ENCODE peak calls at places on chromosomes 7 and 10, in eight cellular contexts. E, H, N, V, X, T, Z and W are unnamed samples.

GRCh38 chr10:123995082-123995460 is 98.3 kb downstream of the CHST15 start:
- DNase-seq in E (peak; percentile 60), H (peak; percentile 17), N (no peak), V (no peak), X (peak; percentile 50), T (no peak), Z (no peak), W (no peak)

GRCh38 chr7:33692956-33693355 is 212.4 kb upstream of the BMPER start:
- DNase-seq in E (peak; percentile 80), H (no peak), N (no peak), V (peak; percentile 6), X (no peak), T (no peak), Z (no peak), W (peak; percentile 68)

GRCh38 chr10:926075-926698 is 5.3 kb downstream of the LARP4B start:
- DNase-seq in E (no peak), H (peak; percentile 69), N (peak; percentile 56), V (no peak), X (no peak), T (no peak), Z (no peak), W (no peak)

GRCh38 chr7:111820117-111820516 is 257.8 kb upstream of the IMMP2L start:
- DNase-seq in E (no peak), H (no peak), N (no peak), V (no peak), X (no peak), T (no peak), Z (no peak), W (no peak)

GRCh38 chr10:99996934-99997648 is 12.7 kb downstream of the DNMBP start:
- DNase-seq in E (peak; percentile 78), H (peak; percentile 50), N (no peak), V (no peak), X (no peak), T (no peak), Z (peak; percentile 23), W (peak; percentile 62)

GRCh38 chr10:11300071-11300470 is 282.4 kb downstream of the CELF2 start:
- DNase-seq in E (no peak), H (no peak), N (no peak), V (no peak), X (no peak), T (no peak), Z (no peak), W (no peak)

GRCh38 chr7:132145466-132145865 is 430.8 kb downstream of the PLXNA4 start:
- DNase-seq in E (peak; percentile 76), H (peak; percentile 7), N (no peak), V (peak; percentile 92), X (peak; percentile 74), T (no peak), Z (peak; percentile 20), W (peak; percentile 91)

GRCh38 chr7:9939171-9939570 is 1034.5 kb upstream of the PHF14 start:
- DNase-seq in E (no peak), H (no peak), N (no peak), V (no peak), X (no peak), T (no peak), Z (no peak), W (peak; percentile 17)

GRCh38 chr7:75054744-75055527 is 18.7 kb downstream of the RCC1L start:
- DNase-seq in E (peak; percentile 91), H (no peak), N (no peak), V (peak; percentile 39), X (no peak), T (no peak), Z (peak; percentile 71), W (peak; percentile 95)

GRCh38 chr7:132618956-132619305 is 42.7 kb upstream of the PLXNA4 start:
- DNase-seq in E (peak; percentile 24), H (no peak), N (no peak), V (no peak), X (no peak), T (no peak), Z (no peak), W (peak; percentile 50)

GRCh38 chr7:131431289-131431688 is 103.6 kb downstream of the MKLN1 start:
- DNase-seq in E (peak; percentile 76), H (peak; percentile 16), N (peak; percentile 10), V (peak; percentile 96), X (peak; percentile 5), T (no peak), Z (peak; percentile 44), W (peak; percentile 77)

GRCh38 chr7:32415936-32416335 is 74.2 kb downstream of the LSM5 start:
- DNase-seq in E (no peak), H (no peak), N (no peak), V (peak; percentile 64), X (no peak), T (no peak), Z (no peak), W (no peak)

GRCh38 chr7:36281945-36282727 is 107.5 kb upstream of the ANLN start:
- DNase-seq in E (peak; percentile 28), H (no peak), N (no peak), V (no peak), X (no peak), T (no peak), Z (no peak), W (peak; percentile 27)

GRCh38 chr10:42962902-42963231 is 114.0 kb upstream of the RET start:
- DNase-seq in E (no peak), H (no peak), N (peak; percentile 3), V (no peak), X (no peak), T (peak; percentile 7), Z (no peak), W (no peak)

GRCh38 chr7:50693475-50693874 is 89.2 kb downstream of the GRB10 start:
- DNase-seq in E (no peak), H (no peak), N (no peak), V (no peak), X (no peak), T (no peak), Z (no peak), W (peak; percentile 28)

GRCh38 chr7:50069613-50070012 is 23.4 kb downstream of the ZPBP start:
- DNase-seq in E (no peak), H (peak; percentile 28), N (no peak), V (peak; percentile 50), X (no peak), T (peak; percentile 32), Z (no peak), W (peak; percentile 31)

GRCh38 chr10:52308251-52309031 is 5.6 kb upstream of the DKK1 start:
- DNase-seq in E (peak; percentile 77), H (peak; percentile 44), N (peak; percentile 40), V (peak; percentile 45), X (peak; percentile 80), T (peak; percentile 47), Z (peak; percentile 36), W (peak; percentile 82)

GRCh38 chr10:8981277-8981676 is 926.8 kb downstream of the GATA3 start:
- DNase-seq in E (no peak), H (no peak), N (no peak), V (no peak), X (no peak), T (no peak), Z (no peak), W (no peak)

GRCh38 chr7:158377800-158378623 is 209.6 kb downstream of the PTPRN2 start:
- DNase-seq in E (no peak), H (peak; percentile 38), N (no peak), V (no peak), X (no peak), T (no peak), Z (no peak), W (no peak)

GRCh38 chr10:93071674-93072224 is 1.9 kb upstream of the CYP26A1 start:
- DNase-seq in E (no peak), H (peak; percentile 45), N (peak; percentile 29), V (no peak), X (peak; percentile 43), T (peak; percentile 89), Z (no peak), W (no peak)

GRCh38 chr7:31788445-31788844 is 101.4 kb downstream of the PPP1R17 start:
- DNase-seq in E (no peak), H (no peak), N (no peak), V (peak; percentile 3), X (no peak), T (no peak), Z (no peak), W (peak; percentile 63)

GRCh38 chr10:28914721-28915120 is 237.4 kb downstream of the BAMBI start:
- DNase-seq in E (peak; percentile 17), H (no peak), N (no peak), V (no peak), X (peak; percentile 48), T (no peak), Z (no peak), W (no peak)
- H3K4me3 ChIP-seq in E (no peak overlapping the region), H (no peak overlapping the region), N (no peak overlapping the region), V (no peak overlapping the region), X (no peak overlapping the region), T (no peak overlapping the region), Z (no peak overlapping the region), W (no peak overlapping the region)

GRCh38 chr7:150845471-150845870 is 6.8 kb upstream of the AOC1 start:
- DNase-seq in E (peak; percentile 23), H (no peak), N (peak; percentile 26), V (no peak), X (no peak), T (no peak), Z (peak; percentile 60), W (no peak)
- TF ChIP-seq CTCF in E (no peak), H (no peak), N (no peak), V (no peak), X (no peak), T (no peak), Z (no peak), W (no peak)

DNA sequence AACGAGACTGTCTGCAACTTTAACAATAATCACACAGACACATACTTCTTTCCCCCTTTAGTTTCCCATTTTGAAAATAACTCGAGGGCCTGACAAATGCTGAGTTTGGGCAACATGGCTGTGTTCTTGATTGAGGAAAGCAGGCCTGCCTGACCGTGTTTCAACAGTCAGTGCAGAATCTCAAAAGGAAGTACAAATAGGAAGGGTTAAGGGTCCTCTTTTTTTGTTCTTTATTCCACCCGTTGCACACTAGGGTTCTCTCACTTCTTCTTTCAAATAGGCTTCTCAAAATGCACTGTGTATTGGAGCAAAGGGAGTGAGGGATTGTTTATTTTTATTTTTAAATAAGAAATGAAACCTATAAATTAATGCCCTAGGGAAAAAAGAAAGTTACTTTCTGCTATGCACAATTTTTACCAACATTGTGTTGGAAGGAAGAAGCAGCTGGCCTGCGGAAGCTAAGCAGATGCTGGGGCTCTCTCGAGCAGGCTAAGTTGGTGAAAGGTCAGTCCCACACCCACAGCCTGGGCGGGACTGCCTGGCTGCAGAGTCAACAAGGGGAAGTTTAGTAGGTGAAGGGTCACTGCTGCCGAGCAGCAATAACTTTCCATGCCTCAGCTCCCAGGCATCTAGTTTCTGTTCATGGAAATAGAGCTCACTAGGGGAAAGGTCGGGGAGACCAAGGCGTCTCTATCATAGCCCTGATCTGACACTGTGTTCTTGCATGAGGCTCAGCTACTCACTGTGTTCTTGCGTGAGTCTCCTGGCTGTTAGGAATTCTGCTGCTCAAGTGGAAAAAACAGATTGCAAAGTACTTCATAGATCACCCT is 12.2 kb upstream of the PDK4 start:
- DNase-seq in E (peak; percentile 99), H (peak; percentile 98), N (peak; percentile 96), V (peak; percentile 62), X (peak; percentile 87), T (peak; percentile 89), Z (peak; percentile 95), W (peak; percentile 93)
- H3K4me3 ChIP-seq in E (no peak overlapping the region), H (no peak overlapping the region), N (no peak overlapping the region), V (no peak overlapping the region), X (peak overlapping the region; percentile 4), T (no peak overlapping the region), Z (peak overlapping the region; percentile 37), W (peak overlapping the region; percentile 3)

GRCh38 chr7:144650439-144650838 is 185.4 kb downstream of the TPK1 start:
- DNase-seq in E (no peak), H (no peak), N (no peak), V (no peak), X (no peak), T (no peak), Z (no peak), W (no peak)

GRCh38 chr7:144653449-144653848 is 182.4 kb downstream of the TPK1 start:
- DNase-seq in E (no peak), H (no peak), N (no peak), V (no peak), X (no peak), T (no peak), Z (no peak), W (no peak)

GRCh38 chr7:144649120-144649519 is 186.7 kb downstream of the TPK1 start:
- DNase-seq in E (no peak), H (no peak), N (no peak), V (no peak), X (no peak), T (no peak), Z (no peak), W (no peak)
- TF ChIP-seq CTCF in E (no peak), H (no peak), N (no peak), V (no peak), X (no peak), T (no peak), Z (no peak), W (no peak)